ENCODE peak calls at places on chromosome 9, in five cellular contexts. One of them, this sample, is unnamed.

GRCh38 chr9:68963416-68963815 is 50.5 kb downstream of the PRKACG start:
- DNase-seq in HuH-7: no peak
- DNase-seq in midbrain: no peak
- DNase-seq in ureter: no peak
- DNase-seq in left ventricle myocardium inferior: no peak
- DNase-seq in this sample: no peak

GRCh38 chr9:101362450-101362849 is 22.4 kb downstream of the BAAT start:
- DNase-seq in HuH-7: no peak
- DNase-seq in midbrain: no peak
- DNase-seq in ureter: no peak
- DNase-seq in left ventricle myocardium inferior: no peak
- DNase-seq in this sample: no peak

GRCh38 chr9:4366649-4367330 is 66.9 kb upstream of the GLIS3 start:
- DNase-seq in HuH-7: peak; percentile 28
- DNase-seq in midbrain: peak; percentile 87
- DNase-seq in ureter: no peak
- DNase-seq in left ventricle myocardium inferior: no peak
- DNase-seq in this sample: no peak

GRCh38 chr9:93183663-93184438 is at the start of gene WNK2:
- DNase-seq in HuH-7: peak; percentile 80
- DNase-seq in midbrain: peak; percentile 30
- DNase-seq in ureter: no peak
- DNase-seq in left ventricle myocardium inferior: no peak
- DNase-seq in this sample: no peak

GRCh38 chr9:37949576-37949975 is 45.6 kb upstream of the SLC25A51 start:
- DNase-seq in HuH-7: no peak
- DNase-seq in midbrain: no peak
- DNase-seq in ureter: no peak
- DNase-seq in left ventricle myocardium inferior: no peak
- DNase-seq in this sample: no peak

GRCh38 chr9:68493953-68494541 is 46.6 kb downstream of the TMEM252 start:
- DNase-seq in HuH-7: no peak
- DNase-seq in midbrain: no peak
- DNase-seq in ureter: no peak
- DNase-seq in left ventricle myocardium inferior: no peak
- DNase-seq in this sample: no peak

GRCh38 chr9:122286764-122287163 is 22.1 kb downstream of the MRRF start:
- DNase-seq in HuH-7: no peak
- DNase-seq in midbrain: no peak
- DNase-seq in ureter: no peak
- DNase-seq in left ventricle myocardium inferior: no peak
- DNase-seq in this sample: no peak

GRCh38 chr9:136206602-136207333 is 1.8 kb upstream of the LHX3 start:
- DNase-seq in HuH-7: no peak
- DNase-seq in midbrain: no peak
- DNase-seq in ureter: no peak
- DNase-seq in left ventricle myocardium inferior: no peak
- DNase-seq in this sample: no peak

GRCh38 chr9:125904155-125904841 is 157.1 kb downstream of the PBX3 start:
- DNase-seq in HuH-7: no peak
- DNase-seq in midbrain: peak; percentile 16
- DNase-seq in ureter: no peak
- DNase-seq in left ventricle myocardium inferior: no peak
- DNase-seq in this sample: no peak

GRCh38 chr9:133604856-133605255 is 4.3 kb downstream of the FAM163B start:
- DNase-seq in HuH-7: no peak
- DNase-seq in midbrain: no peak
- DNase-seq in ureter: no peak
- DNase-seq in left ventricle myocardium inferior: no peak
- DNase-seq in this sample: no peak

GRCh38 chr9:133333011-133333410 is 3.0 kb downstream of the SURF6 start:
- DNase-seq in HuH-7: no peak
- DNase-seq in midbrain: no peak
- DNase-seq in ureter: peak; percentile 29
- DNase-seq in left ventricle myocardium inferior: no peak
- DNase-seq in this sample: no peak

GRCh38 chr9:71001780-71002386 is 119.5 kb downstream of the TRPM3 start:
- DNase-seq in HuH-7: peak; percentile 11
- DNase-seq in midbrain: no peak
- DNase-seq in ureter: no peak
- DNase-seq in left ventricle myocardium inferior: no peak
- DNase-seq in this sample: no peak

GRCh38 chr9:27019589-27019988 is 14.1 kb upstream of the LRRC19 start:
- DNase-seq in HuH-7: no peak
- DNase-seq in midbrain: no peak
- DNase-seq in ureter: no peak
- DNase-seq in left ventricle myocardium inferior: no peak
- DNase-seq in this sample: no peak

GRCh38 chr9:85884236-85884635 is 56.7 kb upstream of the NAA35 start:
- DNase-seq in HuH-7: no peak
- DNase-seq in midbrain: no peak
- DNase-seq in ureter: no peak
- DNase-seq in left ventricle myocardium inferior: no peak
- DNase-seq in this sample: no peak

GRCh38 chr9:93028448-93029006 is 30.0 kb upstream of the SUSD3 start:
- DNase-seq in HuH-7: no peak
- DNase-seq in midbrain: no peak
- DNase-seq in ureter: no peak
- DNase-seq in left ventricle myocardium inferior: no peak
- DNase-seq in this sample: no peak

GRCh38 chr9:94865599-94866456 is 139.3 kb downstream of the AOPEP start:
- DNase-seq in HuH-7: no peak
- DNase-seq in midbrain: no peak
- DNase-seq in ureter: no peak
- DNase-seq in left ventricle myocardium inferior: peak; percentile 37
- DNase-seq in this sample: no peak

GRCh38 chr9:136231478-136232297 is 13.9 kb downstream of the QSOX2 start:
- DNase-seq in HuH-7: no peak
- DNase-seq in midbrain: no peak
- DNase-seq in ureter: no peak
- DNase-seq in left ventricle myocardium inferior: no peak
- DNase-seq in this sample: no peak

GRCh38 chr9:14993061-14993800 is 83.0 kb upstream of the FREM1 start:
- DNase-seq in HuH-7: peak; percentile 11
- DNase-seq in midbrain: peak; percentile 88
- DNase-seq in ureter: peak; percentile 87
- DNase-seq in left ventricle myocardium inferior: peak; percentile 87
- DNase-seq in this sample: peak; percentile 89

GRCh38 chr9:105864248-105864898 is 170.0 kb downstream of the TMEM38B start:
- DNase-seq in HuH-7: no peak
- DNase-seq in midbrain: no peak
- DNase-seq in ureter: no peak
- DNase-seq in left ventricle myocardium inferior: no peak
- DNase-seq in this sample: no peak

GRCh38 chr9:125494555-125494920 is 212.5 kb downstream of the MAPKAP1 start:
- DNase-seq in HuH-7: no peak
- DNase-seq in midbrain: no peak
- DNase-seq in ureter: no peak
- DNase-seq in left ventricle myocardium inferior: no peak
- DNase-seq in this sample: no peak

GRCh38 chr9:3508531-3509374 is 17.0 kb downstream of the RFX3 start:
- DNase-seq in HuH-7: no peak
- DNase-seq in midbrain: no peak
- DNase-seq in ureter: no peak
- DNase-seq in left ventricle myocardium inferior: no peak
- DNase-seq in this sample: no peak

GRCh38 chr9:129687391-129687790 is 21.9 kb downstream of the PRRX2 start:
- DNase-seq in HuH-7: no peak
- DNase-seq in midbrain: no peak
- DNase-seq in ureter: no peak
- DNase-seq in left ventricle myocardium inferior: no peak
- DNase-seq in this sample: no peak

GRCh38 chr9:38707885-38708640 is 11.9 kb downstream of the FAM240B start:
- DNase-seq in HuH-7: no peak
- DNase-seq in midbrain: no peak
- DNase-seq in ureter: no peak
- DNase-seq in left ventricle myocardium inferior: no peak
- DNase-seq in this sample: no peak

This sample was measured in osteocyte.